ENCODE peak calls at places on chromosomes 16 and 17, in seven cellular contexts. One of them, this sample, is unnamed.

GRCh38 chr17:13182854-13183253 is 165.0 kb upstream of the ELAC2 start:
- DNase-seq in astrocyte: no peak
- DNase-seq in colonic mucosa: peak
- DNase-seq in GM23248: no peak
- DNase-seq in heart right ventricle: no peak
- DNase-seq in CD4-positive, alpha-beta T cell: no peak
- DNase-seq in A549: no peak
- DNase-seq in this sample: no peak

GRCh38 chr17:74213897-74214386 is 571 bp downstream of the TTYH2 start:
- DNase-seq in astrocyte: no peak
- DNase-seq in colonic mucosa: peak
- DNase-seq in GM23248: no peak
- DNase-seq in heart right ventricle: peak
- DNase-seq in CD4-positive, alpha-beta T cell: no peak
- DNase-seq in A549: no peak
- DNase-seq in this sample: peak

GRCh38 chr17:35555695-35556094 is 4.9 kb downstream of the SLFN14 start:
- DNase-seq in astrocyte: no peak
- DNase-seq in colonic mucosa: no peak
- DNase-seq in GM23248: no peak
- DNase-seq in heart right ventricle: no peak
- DNase-seq in CD4-positive, alpha-beta T cell: no peak
- DNase-seq in A549: no peak
- DNase-seq in this sample: no peak

GRCh38 chr16:20675488-20676267 is 21.8 kb downstream of the ACSM1 start:
- DNase-seq in astrocyte: no peak
- DNase-seq in colonic mucosa: peak
- DNase-seq in GM23248: peak
- DNase-seq in heart right ventricle: no peak
- DNase-seq in CD4-positive, alpha-beta T cell: no peak
- DNase-seq in A549: no peak
- DNase-seq in this sample: no peak

GRCh38 chr16:49000594-49000993 is 281.0 kb downstream of the CBLN1 start:
- DNase-seq in astrocyte: no peak
- DNase-seq in colonic mucosa: no peak
- DNase-seq in GM23248: no peak
- DNase-seq in heart right ventricle: no peak
- DNase-seq in CD4-positive, alpha-beta T cell: no peak
- DNase-seq in A549: no peak
- DNase-seq in this sample: no peak

GRCh38 chr17:40329981-40330794 is 21.2 kb downstream of the RARA start:
- DNase-seq in astrocyte: no peak
- DNase-seq in colonic mucosa: no peak
- DNase-seq in GM23248: peak
- DNase-seq in heart right ventricle: peak
- DNase-seq in CD4-positive, alpha-beta T cell: no peak
- DNase-seq in A549: no peak
- DNase-seq in this sample: no peak

GRCh38 chr17:34556384-34556783 is 23.0 kb upstream of the TMEM132E start:
- DNase-seq in astrocyte: no peak
- DNase-seq in colonic mucosa: no peak
- DNase-seq in GM23248: peak
- DNase-seq in heart right ventricle: no peak
- DNase-seq in CD4-positive, alpha-beta T cell: no peak
- DNase-seq in A549: no peak
- DNase-seq in this sample: no peak

GRCh38 chr17:75430159-75430748 is 24.8 kb upstream of the GRB2 start:
- DNase-seq in astrocyte: peak
- DNase-seq in colonic mucosa: no peak
- DNase-seq in GM23248: no peak
- DNase-seq in heart right ventricle: no peak
- DNase-seq in CD4-positive, alpha-beta T cell: no peak
- DNase-seq in A549: peak
- DNase-seq in this sample: no peak

GRCh38 chr17:41535764-41536481 is 7.8 kb upstream of the KRT19 start:
- DNase-seq in astrocyte: no peak
- DNase-seq in colonic mucosa: peak
- DNase-seq in GM23248: no peak
- DNase-seq in heart right ventricle: no peak
- DNase-seq in CD4-positive, alpha-beta T cell: no peak
- DNase-seq in A549: no peak
- DNase-seq in this sample: no peak

GRCh38 chr16:24747425-24747824 is 18.0 kb downstream of the TNRC6A start:
- DNase-seq in astrocyte: no peak
- DNase-seq in colonic mucosa: no peak
- DNase-seq in GM23248: no peak
- DNase-seq in heart right ventricle: no peak
- DNase-seq in CD4-positive, alpha-beta T cell: no peak
- DNase-seq in A549: no peak
- DNase-seq in this sample: no peak

GRCh38 chr16:24748242-24748641 is 18.8 kb downstream of the TNRC6A start:
- DNase-seq in astrocyte: peak
- DNase-seq in colonic mucosa: no peak
- DNase-seq in GM23248: peak
- DNase-seq in heart right ventricle: no peak
- DNase-seq in CD4-positive, alpha-beta T cell: no peak
- DNase-seq in A549: peak
- DNase-seq in this sample: peak

GRCh38 chr16:24741862-24742261 is 12.4 kb downstream of the TNRC6A start:
- DNase-seq in astrocyte: no peak
- DNase-seq in colonic mucosa: no peak
- DNase-seq in GM23248: no peak
- DNase-seq in heart right ventricle: no peak
- DNase-seq in CD4-positive, alpha-beta T cell: no peak
- DNase-seq in A549: no peak
- DNase-seq in this sample: no peak

GRCh38 chr16:24745791-24746190 is 16.3 kb downstream of the TNRC6A start:
- DNase-seq in astrocyte: no peak
- DNase-seq in colonic mucosa: no peak
- DNase-seq in GM23248: no peak
- DNase-seq in heart right ventricle: no peak
- DNase-seq in CD4-positive, alpha-beta T cell: no peak
- DNase-seq in A549: no peak
- DNase-seq in this sample: no peak
- H3K27ac ChIP-seq in astrocyte: no peak
- H3K27ac ChIP-seq in colonic mucosa: no peak
- H3K27ac ChIP-seq in GM23248: no peak
- H3K27ac ChIP-seq in heart right ventricle: no peak
- H3K27ac ChIP-seq in CD4-positive, alpha-beta T cell: no peak
- H3K27ac ChIP-seq in A549: no peak
- H3K27ac ChIP-seq in this sample: no peak

GRCh38 chr16:78882751-78883150 is 717.8 kb downstream of the MAF start:
- DNase-seq in astrocyte: no peak
- DNase-seq in colonic mucosa: no peak
- DNase-seq in GM23248: no peak
- DNase-seq in heart right ventricle: no peak
- DNase-seq in CD4-positive, alpha-beta T cell: no peak
- DNase-seq in A549: no peak
- DNase-seq in this sample: no peak

GRCh38 chr16:78882150-78882549 is 718.4 kb downstream of the MAF start:
- DNase-seq in astrocyte: no peak
- DNase-seq in colonic mucosa: no peak
- DNase-seq in GM23248: no peak
- DNase-seq in heart right ventricle: no peak
- DNase-seq in CD4-positive, alpha-beta T cell: no peak
- DNase-seq in A549: no peak
- DNase-seq in this sample: no peak

GRCh38 chr16:78878570-78878969 is 722.0 kb downstream of the MAF start:
- DNase-seq in astrocyte: no peak
- DNase-seq in colonic mucosa: no peak
- DNase-seq in GM23248: no peak
- DNase-seq in heart right ventricle: no peak
- DNase-seq in CD4-positive, alpha-beta T cell: no peak
- DNase-seq in A549: no peak
- DNase-seq in this sample: no peak

GRCh38 chr16:78877114-78877513 is 723.4 kb downstream of the MAF start:
- DNase-seq in astrocyte: no peak
- DNase-seq in colonic mucosa: no peak
- DNase-seq in GM23248: no peak
- DNase-seq in heart right ventricle: no peak
- DNase-seq in CD4-positive, alpha-beta T cell: no peak
- DNase-seq in A549: no peak
- DNase-seq in this sample: no peak

GRCh38 chr16:78879046-78879445 is 721.5 kb downstream of the MAF start:
- DNase-seq in astrocyte: no peak
- DNase-seq in colonic mucosa: no peak
- DNase-seq in GM23248: no peak
- DNase-seq in heart right ventricle: no peak
- DNase-seq in CD4-positive, alpha-beta T cell: no peak
- DNase-seq in A549: no peak
- DNase-seq in this sample: no peak
- H3K27ac ChIP-seq in astrocyte: no peak
- H3K27ac ChIP-seq in colonic mucosa: no peak
- H3K27ac ChIP-seq in GM23248: no peak
- H3K27ac ChIP-seq in heart right ventricle: no peak
- H3K27ac ChIP-seq in CD4-positive, alpha-beta T cell: no peak
- H3K27ac ChIP-seq in A549: no peak
- H3K27ac ChIP-seq in this sample: no peak

GRCh38 chr16:24990803-24991202 is 24.4 kb downstream of the ARHGAP17 start:
- DNase-seq in astrocyte: no peak
- DNase-seq in colonic mucosa: no peak
- DNase-seq in GM23248: no peak
- DNase-seq in heart right ventricle: no peak
- DNase-seq in CD4-positive, alpha-beta T cell: no peak
- DNase-seq in A549: no peak
- DNase-seq in this sample: no peak
- H3K27ac ChIP-seq in astrocyte: no peak
- H3K27ac ChIP-seq in colonic mucosa: peak
- H3K27ac ChIP-seq in GM23248: no peak
- H3K27ac ChIP-seq in heart right ventricle: peak
- H3K27ac ChIP-seq in CD4-positive, alpha-beta T cell: no peak
- H3K27ac ChIP-seq in A549: no peak
- H3K27ac ChIP-seq in this sample: peak

GRCh38 chr17:58279016-58279671 is 1.6 kb downstream of the MPO start:
- DNase-seq in astrocyte: peak
- DNase-seq in colonic mucosa: no peak
- DNase-seq in GM23248: peak
- DNase-seq in heart right ventricle: peak
- DNase-seq in CD4-positive, alpha-beta T cell: no peak
- DNase-seq in A549: no peak
- DNase-seq in this sample: no peak
- H3K27ac ChIP-seq in astrocyte: no peak
- H3K27ac ChIP-seq in colonic mucosa: no peak
- H3K27ac ChIP-seq in GM23248: no peak
- H3K27ac ChIP-seq in heart right ventricle: peak
- H3K27ac ChIP-seq in CD4-positive, alpha-beta T cell: no peak
- H3K27ac ChIP-seq in A549: no peak
- H3K27ac ChIP-seq in this sample: no peak

DNA sequence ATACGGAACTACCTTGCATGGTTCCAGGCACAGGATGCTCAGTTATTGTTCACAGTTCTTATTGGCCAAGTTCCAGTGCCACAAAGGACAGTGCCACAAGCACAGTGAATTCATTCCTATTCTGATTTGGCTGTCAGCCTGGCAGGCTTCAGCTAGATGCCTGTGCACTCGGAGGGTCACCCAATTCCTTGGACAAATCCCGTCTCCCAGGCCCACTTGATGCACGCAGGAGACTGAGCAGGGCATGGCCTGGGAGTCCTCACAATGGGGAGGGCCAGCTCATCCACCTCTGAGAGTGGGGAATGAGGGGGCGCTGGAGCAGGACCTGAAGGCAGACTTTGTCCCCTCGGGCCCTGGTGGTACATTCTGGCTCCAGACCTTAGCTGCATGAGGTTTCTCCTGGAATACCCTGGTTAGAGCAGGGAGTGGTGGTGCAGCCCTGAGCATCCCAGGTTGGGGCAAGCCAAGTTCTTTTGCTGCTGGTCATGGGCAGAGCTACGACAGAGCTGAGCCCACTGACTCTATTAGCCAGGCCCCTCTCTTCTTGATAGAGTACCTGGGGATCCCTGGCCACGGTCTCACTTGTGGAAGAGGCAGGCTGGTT is 41.4 kb downstream of the MIS12 start:
- DNase-seq in astrocyte: no peak
- DNase-seq in colonic mucosa: no peak
- DNase-seq in GM23248: no peak
- DNase-seq in heart right ventricle: no peak
- DNase-seq in CD4-positive, alpha-beta T cell: no peak
- DNase-seq in A549: no peak
- DNase-seq in this sample: no peak
- H3K27ac ChIP-seq in astrocyte: peak
- H3K27ac ChIP-seq in colonic mucosa: no peak
- H3K27ac ChIP-seq in GM23248: peak
- H3K27ac ChIP-seq in heart right ventricle: peak
- H3K27ac ChIP-seq in CD4-positive, alpha-beta T cell: no peak
- H3K27ac ChIP-seq in A549: no peak
- H3K27ac ChIP-seq in this sample: peak

GRCh38 chr17:50218071-50218759 is 16.8 kb upstream of the COL1A1 start:
- DNase-seq in astrocyte: peak
- DNase-seq in colonic mucosa: no peak
- DNase-seq in GM23248: peak
- DNase-seq in heart right ventricle: no peak
- DNase-seq in CD4-positive, alpha-beta T cell: no peak
- DNase-seq in A549: no peak
- DNase-seq in this sample: no peak

GRCh38 chr17:50220811-50221210 is 19.4 kb upstream of the COL1A1 start:
- DNase-seq in astrocyte: no peak
- DNase-seq in colonic mucosa: no peak
- DNase-seq in GM23248: no peak
- DNase-seq in heart right ventricle: no peak
- DNase-seq in CD4-positive, alpha-beta T cell: no peak
- DNase-seq in A549: no peak
- DNase-seq in this sample: no peak

GRCh38 chr17:50218771-50219315 is 17.4 kb upstream of the COL1A1 start:
- DNase-seq in astrocyte: peak
- DNase-seq in colonic mucosa: no peak
- DNase-seq in GM23248: peak
- DNase-seq in heart right ventricle: no peak
- DNase-seq in CD4-positive, alpha-beta T cell: no peak
- DNase-seq in A549: no peak
- DNase-seq in this sample: no peak

GRCh38 chr17:50219345-50219744 is 17.9 kb upstream of the COL1A1 start:
- DNase-seq in astrocyte: peak
- DNase-seq in colonic mucosa: no peak
- DNase-seq in GM23248: peak
- DNase-seq in heart right ventricle: no peak
- DNase-seq in CD4-positive, alpha-beta T cell: no peak
- DNase-seq in A549: peak
- DNase-seq in this sample: no peak

DNA sequence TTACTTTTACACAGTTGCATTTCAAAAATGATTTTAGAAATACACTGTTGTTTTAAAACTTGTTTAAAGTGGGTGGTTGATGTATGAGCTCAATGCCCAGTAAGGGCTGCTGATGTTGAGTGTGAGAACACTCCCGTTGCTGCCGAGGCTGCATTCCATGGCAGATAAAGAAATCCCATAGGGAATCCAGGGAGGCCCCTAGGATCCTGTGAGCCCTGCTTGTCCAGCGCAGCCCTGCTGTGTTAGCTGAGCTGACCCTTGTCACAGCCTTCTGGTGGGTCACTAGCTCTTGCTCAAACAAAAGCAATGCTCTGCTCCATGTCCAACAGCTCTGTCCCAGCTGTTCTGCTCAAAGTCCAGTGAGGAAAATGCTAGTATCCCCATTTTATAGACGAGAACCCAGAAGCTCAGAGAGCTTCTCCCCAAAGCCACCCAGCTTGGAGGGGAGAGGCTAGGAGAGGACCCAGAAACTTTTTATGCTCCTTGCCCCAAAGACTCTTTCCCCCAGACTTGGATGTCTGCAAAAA is 18.6 kb upstream of the COL1A1 start:
- DNase-seq in astrocyte: peak
- DNase-seq in colonic mucosa: no peak
- DNase-seq in GM23248: peak
- DNase-seq in heart right ventricle: peak
- DNase-seq in CD4-positive, alpha-beta T cell: no peak
- DNase-seq in A549: no peak
- DNase-seq in this sample: no peak
- H3K27ac ChIP-seq in astrocyte: peak
- H3K27ac ChIP-seq in colonic mucosa: no peak
- H3K27ac ChIP-seq in GM23248: peak
- H3K27ac ChIP-seq in heart right ventricle: peak
- H3K27ac ChIP-seq in CD4-positive, alpha-beta T cell: no peak
- H3K27ac ChIP-seq in A549: peak
- H3K27ac ChIP-seq in this sample: no peak

This sample was measured in caudate nucleus.